ENCODE peak calls at places on chromosomes 4 and X, in four cellular contexts. I is mesendoderm, G is neural progenitor cell, A is ovary. V is an unnamed sample.
A peak's percentile ranks its signal among the peaks of the same experiment; 100 is the strongest.

GRCh38 chrX:130741584-130741983 is 161.4 kb downstream of the ENOX2 start:
- DNase-seq in G (no peak), A (no peak), I (no peak), V (no peak)

GRCh38 chr4:4216668-4217067 is 10.1 kb downstream of the OTOP1 start:
- DNase-seq in I (peak; percentile 26), G (no peak), A (no peak), V (no peak)

GRCh38 chr4:167321299-167321698 is 87.0 kb upstream of the SPOCK3 start:
- DNase-seq in G (no peak), A (no peak), I (no peak), V (no peak)

GRCh38 chr4:44996276-44996845 is 270.0 kb upstream of the GNPDA2 start:
- DNase-seq in A (no peak), I (no peak), G (no peak), V (no peak)

GRCh38 chr4:70746179-70746839 is 24.5 kb downstream of the RUFY3 start:
- DNase-seq in G (no peak), I (no peak), A (no peak), V (no peak)

GRCh38 chrX:136250191-136251041 is 784 bp downstream of the MAP7D3 start:
- DNase-seq in A (no peak), G (peak; percentile 60), I (peak; percentile 41), V (no peak)

GRCh38 chrX:40423299-40423698 is 157.5 kb upstream of the ATP6AP2 start:
- DNase-seq in A (no peak), G (peak; percentile 46), I (no peak), V (no peak)

GRCh38 chr4:124722069-124722468 is 9.5 kb upstream of the ANKRD50 start:
- DNase-seq in A (no peak), G (no peak), I (no peak), V (no peak)

GRCh38 chrX:149494844-149495565 is 10.1 kb downstream of the IDS start:
- DNase-seq in I (no peak), A (no peak), G (no peak), V (no peak)

GRCh38 chr4:81136161-81136910 is 78.7 kb downstream of the PRKG2 start:
- DNase-seq in I (no peak), G (no peak), A (no peak), V (no peak)

GRCh38 chrX:46125139-46125538 is 420.1 kb downstream of the ZNF674 start:
- DNase-seq in A (no peak), I (no peak), G (no peak), V (peak; percentile 16)

GRCh38 chr4:125428832-125429231 is 114.1 kb downstream of the FAT4 start:
- DNase-seq in G (no peak), A (no peak), I (no peak), V (no peak)

GRCh38 chr4:121784975-121785374 is 16.1 kb upstream of the EXOSC9 start:
- DNase-seq in A (no peak), G (no peak), I (no peak), V (no peak)

GRCh38 chrX:110964761-110965160 is 131.2 kb upstream of the PAK3 start:
- DNase-seq in I (peak; percentile 14), G (peak; percentile 70), A (no peak), V (no peak)

GRCh38 chrX:50100188-50100587 is 100.6 kb downstream of the AKAP4 start:
- DNase-seq in G (peak; percentile 23), A (no peak), I (peak; percentile 44), V (peak; percentile 7)

GRCh38 chrX:150364347-150365050 is 1.4 kb downstream of the MAMLD1 start:
- DNase-seq in I (peak; percentile 14), A (peak; percentile 43), G (peak; percentile 65), V (no peak)

GRCh38 chr4:134787315-134787714 is 585.7 kb upstream of the PABPC4L start:
- DNase-seq in I (no peak), G (no peak), A (no peak), V (no peak)

GRCh38 chr4:15754323-15754722 is 23.8 kb upstream of the CD38 start:
- DNase-seq in A (no peak), G (no peak), I (no peak), V (peak; percentile 91)

GRCh38 chr4:94208268-94208667 is 603 bp downstream of the SMARCAD1 start:
- DNase-seq in A (no peak), I (no peak), G (no peak), V (no peak)

GRCh38 chrX:41085105-41085882 is at the start of gene USP9X:
- DNase-seq in I (peak; percentile 90), A (peak; percentile 95), G (peak; percentile 91), V (peak; percentile 73)

GRCh38 chr4:153488006-153488718 is 22.0 kb downstream of the TMEM131L start:
- DNase-seq in G (no peak), A (no peak), I (no peak), V (peak; percentile 73)

GRCh38 chr4:124097447-124097846 is 615.1 kb downstream of the ANKRD50 start:
- DNase-seq in I (no peak), A (no peak), G (no peak), V (no peak)

GRCh38 chr4:39563448-39563847 is 36.2 kb upstream of the UGDH start:
- DNase-seq in I (no peak), G (no peak), A (no peak), V (no peak)

GRCh38 chr4:47863486-47863885 is 25.6 kb upstream of the CORIN start:
- DNase-seq in G (no peak), I (no peak), A (no peak), V (no peak)

GRCh38 chr4:185865901-185866328 is 53.9 kb upstream of the SORBS2 start:
- DNase-seq in G (no peak), A (no peak), I (no peak), V (no peak)

GRCh38 chr4:126475730-126476129 is 1157.0 kb upstream of the INTU start:
- DNase-seq in I (no peak), G (no peak), A (no peak), V (no peak)

GRCh38 chr4:73653695-73654106 is 33.5 kb upstream of the RASSF6 start:
- DNase-seq in I (peak; percentile 39), A (peak; percentile 41), G (peak; percentile 55), V (peak; percentile 88)

GRCh38 chr4:52883183-52883621 is 21.1 kb downstream of the RASL11B start:
- DNase-seq in G (peak; percentile 55), A (no peak), I (peak; percentile 94), V (no peak)

GRCh38 chr4:153530284-153530995 is 64.3 kb downstream of the TMEM131L start:
- DNase-seq in G (no peak), A (no peak), I (no peak), V (peak; percentile 60)

GRCh38 chr4:39320381-39321115 is 45.6 kb downstream of the RFC1 start:
- DNase-seq in G (no peak), A (no peak), I (no peak), V (no peak)

GRCh38 chrX:105477351-105477750 is 256.9 kb upstream of the TEX13A start:
- DNase-seq in G (no peak), A (no peak), I (no peak), V (no peak)

GRCh38 chr4:74948279-74948678 is 15.4 kb downstream of the PARM1 start:
- DNase-seq in G (no peak), I (no peak), A (no peak), V (no peak)

GRCh38 chr4:3582091-3582475 is 49.9 kb upstream of the LRPAP1 start:
- DNase-seq in A (no peak), I (no peak), G (no peak), V (no peak)

GRCh38 chr4:47785196-47785595 is 52.7 kb downstream of the CORIN start:
- DNase-seq in G (no peak), I (no peak), A (no peak), V (no peak)

GRCh38 chr4:8343051-8343966 is 73.8 kb downstream of the HTRA3 start:
- DNase-seq in I (no peak), G (no peak), A (peak; percentile 58), V (no peak)

GRCh38 chr4:95869961-95870500 is 30.1 kb downstream of the PDHA2 start:
- DNase-seq in A (no peak), I (peak; percentile 6), G (no peak), V (no peak)
- H3K4me3 ChIP-seq in A (no peak overlapping the region), I (no peak overlapping the region), G (no peak overlapping the region), V (no peak overlapping the region)

GRCh38 chr4:5893013-5893580 is at the start of gene CRMP1:
- DNase-seq in A (no peak), G (peak; percentile 94), I (peak; percentile 77), V (no peak)

GRCh38 chr4:5892321-5893012 is 419 bp downstream of the CRMP1 start:
- DNase-seq in A (no peak), G (peak; percentile 34), I (no peak), V (no peak)

GRCh38 chr4:5893591-5893990 is 705 bp upstream of the CRMP1 start:
- DNase-seq in G (no peak), A (no peak), I (no peak), V (no peak)

GRCh38 chr4:5890063-5890727 is 2.7 kb downstream of the CRMP1 start:
- DNase-seq in I (peak; percentile 97), G (peak; percentile 96), A (no peak), V (no peak)

GRCh38 chr4:5891563-5892320 is 1.1 kb downstream of the CRMP1 start:
- DNase-seq in G (peak; percentile 23), A (no peak), I (no peak), V (no peak)
- H3K4me3 ChIP-seq in G (no peak overlapping the region), A (no peak overlapping the region), I (no peak overlapping the region), V (no peak overlapping the region)

DNA sequence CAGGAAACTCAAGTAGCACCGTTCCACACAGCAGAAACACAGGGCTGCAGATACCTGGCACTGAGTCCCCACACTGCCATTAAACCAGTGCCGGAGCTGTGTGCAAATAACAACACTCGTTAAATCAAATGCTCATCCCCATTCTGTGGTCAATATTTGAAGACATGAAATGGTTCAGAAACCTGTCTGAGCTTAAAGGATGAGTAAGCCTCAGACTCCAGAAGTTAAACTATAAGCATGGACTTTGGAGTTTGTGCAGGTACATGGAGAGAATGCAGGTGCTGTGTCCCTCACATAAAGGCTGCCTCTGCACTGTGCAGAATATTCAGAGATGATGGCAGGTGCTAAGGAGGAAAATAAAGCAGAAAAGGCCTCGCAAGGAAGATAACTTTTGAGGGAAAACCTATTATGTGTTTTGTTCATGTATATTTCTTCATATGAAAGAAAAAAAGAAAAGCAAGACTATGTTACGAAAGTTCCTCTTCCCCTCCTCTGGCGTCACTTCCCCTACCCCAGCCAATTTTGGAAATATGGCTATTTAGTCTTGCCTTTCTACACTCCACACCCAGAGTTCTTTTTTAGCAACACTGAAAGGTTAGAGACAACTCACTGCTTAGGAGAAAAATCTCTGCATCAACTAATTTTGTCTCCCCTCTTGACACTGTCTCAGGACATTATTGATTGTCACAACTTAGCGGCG is 4.6 kb downstream of the MPP1 start:
- DNase-seq in I (no peak), G (no peak), A (no peak), V (no peak)
- H3K4me3 ChIP-seq in I (no peak overlapping the region), G (no peak overlapping the region), A (no peak overlapping the region), V (peak overlapping the region; percentile 51)

DNA sequence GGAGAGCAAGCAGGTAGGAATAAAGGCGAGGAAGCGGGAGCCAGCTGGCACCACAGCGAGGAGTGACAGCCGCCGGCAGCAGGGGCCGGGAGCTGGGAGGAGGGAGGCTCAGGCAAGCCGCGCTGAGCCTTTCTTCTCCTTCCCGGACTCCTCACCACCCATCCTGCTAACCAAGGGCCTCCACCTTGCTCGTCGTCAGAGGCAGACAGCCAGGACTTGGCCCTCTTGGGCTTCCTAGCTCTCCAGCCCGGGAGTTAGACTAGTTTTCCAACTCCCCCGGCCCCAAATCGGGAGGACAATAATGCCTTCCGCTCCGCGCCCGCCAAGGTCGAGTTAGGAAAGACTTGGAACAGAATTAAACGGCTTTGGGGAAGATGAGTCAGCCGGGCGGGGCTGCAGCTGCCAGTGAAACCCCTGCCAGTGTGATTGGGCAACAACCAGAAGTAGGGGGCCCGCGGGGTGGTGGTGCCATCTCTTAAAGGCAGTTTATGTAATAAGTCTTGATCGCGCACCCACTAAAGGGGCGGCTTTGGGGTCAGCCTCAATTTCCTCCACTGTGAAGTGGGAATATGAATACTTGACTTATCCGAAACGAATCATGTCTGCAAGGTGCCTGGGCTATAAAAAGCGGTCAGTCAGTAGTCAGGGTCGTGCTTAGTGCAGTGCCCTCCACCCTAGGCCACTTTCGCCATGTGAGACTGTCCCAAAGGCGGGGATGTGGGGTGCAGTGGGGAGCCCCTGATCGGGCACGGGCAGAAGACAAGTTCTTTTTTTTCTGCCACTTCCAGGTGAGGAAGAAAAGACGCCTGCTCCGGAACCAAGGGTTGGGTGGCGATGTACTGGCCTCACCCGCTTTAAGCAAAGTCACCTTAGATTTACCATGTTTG is 6.7 kb upstream of the HSD17B10 start:
- DNase-seq in G (peak; percentile 36), I (no peak), A (peak; percentile 88), V (no peak)
- H3K4me3 ChIP-seq in G (peak overlapping the region; percentile 47), I (no peak overlapping the region), A (peak overlapping the region; percentile 27), V (peak overlapping the region; percentile 58)